ENCODE peak calls at places on chromosomes 16 and 17, in four cellular contexts. K is CD4-positive, alpha-beta T cell; H is dorsolateral prefrontal cortex; E is left ventricle myocardium inferior. M is an unnamed sample.
A peak's percentile ranks its signal among the peaks of the same experiment; 100 is the strongest.

GRCh38 chr16:21980032-21980431 is 20.9 kb downstream of the PDZD9 start:
- DNase-seq in K (no peak), H (no peak), E (no peak), M (no peak)

GRCh38 chr17:50498021-50498874 is 10.0 kb upstream of the MYCBPAP start:
- DNase-seq in K (no peak), H (no peak), E (no peak), M (no peak)

GRCh38 chr16:69469807-69470561 is 45.6 kb downstream of the CYB5B start:
- DNase-seq in K (no peak), H (no peak), E (no peak), M (no peak)

GRCh38 chr17:79043931-79044320 is 20.0 kb downstream of the C1QTNF1 start:
- DNase-seq in K (no peak), H (no peak), E (no peak), M (no peak)

GRCh38 chr16:31472559-31473203 is 729 bp downstream of the TGFB1I1 start:
- DNase-seq in K (no peak), H (no peak), E (peak; percentile 88), M (peak; percentile 60)

GRCh38 chr17:29126268-29126923 is 53.8 kb downstream of the MYO18A start:
- DNase-seq in K (no peak), H (no peak), E (no peak), M (no peak)

GRCh38 chr17:29241015-29241963 is 5.4 kb upstream of the CRYBA1 start:
- DNase-seq in K (no peak), H (peak; percentile 61), E (no peak), M (no peak)

GRCh38 chr16:47657977-47658376 is 196.8 kb downstream of the PHKB start:
- DNase-seq in K (no peak), H (no peak), E (no peak), M (no peak)

GRCh38 chr17:75097865-75098264 is 10.1 kb downstream of the SLC16A5 start:
- DNase-seq in K (no peak), H (no peak), E (no peak), M (no peak)

GRCh38 chr16:11354733-11355574 is 9.7 kb downstream of the RMI2 start:
- DNase-seq in K (peak; percentile 45), H (no peak), E (no peak), M (no peak)

GRCh38 chr16:55418586-55418985 is 60.4 kb upstream of the MMP2 start:
- DNase-seq in K (no peak), H (no peak), E (no peak), M (no peak)

GRCh38 chr17:9231449-9232154 is 210.3 kb downstream of the NTN1 start:
- DNase-seq in K (no peak), H (no peak), E (no peak), M (no peak)

GRCh38 chr17:63440127-63440769 is 5.9 kb downstream of the CYB561 start:
- DNase-seq in K (no peak), H (no peak), E (no peak), M (no peak)

GRCh38 chr16:15887283-15887682 is 1.1 kb downstream of the CEP20 start:
- DNase-seq in K (no peak), H (no peak), E (no peak), M (no peak)

GRCh38 chr16:68860978-68861892 is 17.9 kb downstream of the TANGO6 start:
- DNase-seq in K (no peak), H (no peak), E (no peak), M (no peak)

GRCh38 chr17:56929362-56929969 is 15.6 kb upstream of the TRIM25 start:
- DNase-seq in K (no peak), H (no peak), E (no peak), M (no peak)

GRCh38 chr16:50826797-50827316 is 85.0 kb downstream of the CYLD start:
- DNase-seq in K (no peak), H (no peak), E (no peak), M (no peak)

GRCh38 chr16:14249291-14250032 is 178.3 kb downstream of the MRTFB start:
- DNase-seq in K (peak; percentile 36), H (no peak), E (no peak), M (no peak)

GRCh38 chr17:68431661-68432071 is 25.6 kb downstream of the WIPI1 start:
- DNase-seq in K (peak; percentile 43), H (no peak), E (no peak), M (peak; percentile 43)

GRCh38 chr16:89495121-89495520 is 4.8 kb upstream of the ANKRD11 start:
- DNase-seq in K (no peak), H (no peak), E (no peak), M (no peak)

GRCh38 chr16:1913327-1914083 is 4.7 kb downstream of the HS3ST6 start:
- DNase-seq in K (no peak), H (no peak), E (no peak), M (no peak)

GRCh38 chr16:21663889-21664647 is at the start of gene OTOA:
- DNase-seq in K (no peak), H (peak; percentile 52), E (no peak), M (no peak)

GRCh38 chr16:87047221-87048037 is 269.8 kb downstream of the C16orf95 start:
- DNase-seq in K (no peak), H (no peak), E (no peak), M (no peak)

GRCh38 chr17:309361-309888 is 43.2 kb downstream of the RPH3AL start:
- DNase-seq in K (no peak), H (peak; percentile 35), E (no peak), M (no peak)

GRCh38 chr17:39756376-39757079 is 18.8 kb downstream of the GRB7 start:
- DNase-seq in K (no peak), H (no peak), E (no peak), M (no peak)

GRCh38 chr17:70099267-70099666 is 24.2 kb downstream of the KCNJ16 start:
- DNase-seq in K (no peak), H (no peak), E (no peak), M (no peak)
- TF ChIP-seq CTCF in K (no peak), H (no peak), E (no peak), M (no peak)

DNA sequence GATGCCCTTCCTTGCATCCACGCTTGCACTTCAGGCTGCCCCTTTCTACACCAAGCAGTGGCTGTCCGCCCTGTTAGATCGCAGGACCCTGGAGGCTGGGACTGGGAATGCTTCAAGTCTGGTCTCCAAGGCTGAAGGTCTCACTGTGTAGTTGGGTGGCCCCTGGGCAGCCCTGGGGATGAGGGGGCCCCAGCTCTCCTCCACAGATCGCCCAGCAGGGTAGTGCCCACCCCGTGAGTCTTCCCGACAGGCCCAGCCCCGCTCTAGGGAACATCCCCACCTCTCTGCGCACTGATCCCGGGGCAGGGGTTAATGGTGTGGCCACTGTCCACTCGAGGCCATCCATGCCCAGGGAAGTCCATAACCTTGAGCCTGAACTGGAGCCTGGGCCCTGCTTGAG is 10.3 kb downstream of the ZNF213 start:
- DNase-seq in K (no peak), H (no peak), E (no peak), M (no peak)
- TF ChIP-seq CTCF in K (no peak), H (no peak), E (no peak), M (no peak)

GRCh38 chr16:82738699-82739098 is 111.9 kb downstream of the CDH13 start:
- DNase-seq in K (no peak), H (no peak), E (no peak), M (no peak)
- TF ChIP-seq CTCF in K (no peak), H (no peak), E (peak; percentile 62), M (no peak)

GRCh38 chr17:81712468-81713003 is 452 bp downstream of the SLC25A10 start:
- DNase-seq in K (no peak), H (no peak), E (no peak), M (no peak)
- TF ChIP-seq CTCF in K (no peak), H (no peak), E (no peak), M (no peak)

DNA sequence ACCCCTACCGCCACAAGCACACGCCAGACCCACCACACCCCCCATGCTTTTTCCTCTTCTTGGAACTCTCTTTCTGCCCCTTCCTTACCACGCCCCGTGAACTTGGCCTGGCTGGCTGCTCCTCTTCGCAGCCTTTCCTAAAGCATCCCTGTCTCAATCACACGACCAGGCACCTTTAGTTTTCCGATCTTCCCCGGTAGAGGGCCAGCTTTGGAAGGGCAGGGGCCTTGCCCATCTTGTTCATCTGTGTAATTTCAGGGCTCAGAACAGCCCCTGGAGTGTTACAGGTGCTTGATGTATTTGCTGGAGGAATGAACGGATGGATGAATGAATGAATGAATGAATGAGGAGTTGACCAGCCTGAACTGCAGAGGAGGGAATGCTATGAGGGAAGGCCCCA is 3.7 kb downstream of the SPPL2C start:
- DNase-seq in K (no peak), H (no peak), E (no peak), M (no peak)
- TF ChIP-seq CTCF in K (no peak), H (no peak), E (no peak), M (no peak)

DNA sequence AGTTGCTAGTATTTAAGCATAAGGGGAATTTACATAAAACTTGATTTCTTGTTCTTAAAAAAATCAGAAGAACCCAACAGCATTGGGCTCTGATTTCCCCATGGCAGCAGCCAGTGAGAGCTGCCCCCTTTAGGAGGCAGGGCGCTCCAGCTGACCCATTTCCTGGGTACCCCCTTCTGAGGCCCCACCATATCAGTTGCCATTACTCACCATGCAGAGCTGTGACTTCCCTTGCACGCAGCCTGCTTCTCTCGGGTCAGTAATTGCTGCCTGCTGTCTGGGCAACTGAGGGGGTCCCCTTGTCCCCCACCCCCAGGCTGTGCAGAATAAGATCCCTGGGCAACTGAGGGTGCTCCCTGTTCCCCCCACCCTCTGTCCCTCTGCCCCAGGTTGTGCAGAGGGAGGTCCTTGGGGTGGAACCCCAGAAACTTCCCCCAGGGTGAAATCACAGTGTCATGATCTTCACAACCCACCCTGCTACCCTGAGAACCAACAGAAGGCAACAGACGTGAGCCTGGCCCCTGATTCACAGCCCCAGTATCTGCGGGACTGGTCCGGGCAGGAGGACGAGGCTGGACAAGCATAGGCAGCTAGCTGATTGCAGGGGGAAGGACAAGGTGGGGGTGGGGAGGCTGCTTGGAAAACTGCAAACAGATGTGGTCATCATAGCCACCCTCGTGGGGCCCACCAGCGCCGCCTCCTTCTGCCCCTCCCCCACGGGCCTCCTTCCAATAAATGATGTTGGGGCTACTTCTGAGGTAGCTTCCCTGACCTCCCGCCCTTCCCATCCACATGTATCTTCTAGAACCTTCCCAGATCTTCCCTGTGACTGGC is 12.0 kb upstream of the CDC42EP4 start:
- DNase-seq in K (no peak), H (no peak), E (peak; percentile 46), M (no peak)
- TF ChIP-seq CTCF in K (no peak), H (no peak), E (no peak), M (no peak)

GRCh38 chr16:25014500-25015147 is 545 bp downstream of the ARHGAP17 start:
- DNase-seq in K (peak; percentile 8), H (peak; percentile 82), E (peak; percentile 56), M (no peak)

GRCh38 chr16:25013751-25014499 is 1.2 kb downstream of the ARHGAP17 start:
- DNase-seq in K (no peak), H (no peak), E (no peak), M (no peak)

GRCh38 chr16:25020112-25020591 is 5.0 kb upstream of the ARHGAP17 start:
- DNase-seq in K (no peak), H (no peak), E (no peak), M (no peak)

GRCh38 chr16:25023541-25023940 is 8.4 kb upstream of the ARHGAP17 start:
- DNase-seq in K (no peak), H (no peak), E (no peak), M (no peak)

GRCh38 chr16:25018972-25019617 is 3.9 kb upstream of the ARHGAP17 start:
- DNase-seq in K (no peak), H (no peak), E (no peak), M (no peak)
- TF ChIP-seq CTCF in K (no peak), H (no peak), E (no peak), M (no peak)

GRCh38 chr17:16285646-16286008 is 67.6 kb downstream of the CENPV start:
- DNase-seq in K (no peak), H (no peak), E (no peak), M (no peak)
- TF ChIP-seq CTCF in K (peak; percentile 35), H (no peak), E (peak; percentile 38), M (no peak)

M was measured in D721Med.